ENCODE peak calls at places on chromosomes 5 and 9, in four cellular contexts. M is H7, L is aorta, U is mammary epithelial cell. O is an unnamed sample.

GRCh38 chr9:77156646-77157371 is 20.5 kb upstream of the VPS13A start:
- DNase-seq in L (no peak), M (no peak), U (no peak), O (no peak)

GRCh38 chr9:12094051-12094450 is 599.1 kb upstream of the TYRP1 start:
- DNase-seq in U (no peak), L (no peak), M (no peak), O (no peak)

GRCh38 chr9:22244141-22245011 is 202.2 kb upstream of the DMRTA1 start:
- DNase-seq in U (peak; percentile 58), M (peak; percentile 21), L (no peak), O (no peak)

GRCh38 chr5:39579750-39580149 is 155.0 kb upstream of the DAB2 start:
- DNase-seq in L (no peak), U (no peak), M (no peak), O (no peak)

GRCh38 chr9:129318121-129319075 is 140.3 kb upstream of the IER5L start:
- DNase-seq in L (peak; percentile 69), U (no peak), M (peak; percentile 20), O (no peak)

GRCh38 chr5:59685131-59685530 is 208.4 kb downstream of the PDE4D start:
- DNase-seq in L (no peak), M (no peak), U (no peak), O (no peak)

GRCh38 chr9:88818495-88819201 is 172.6 kb upstream of the S1PR3 start:
- DNase-seq in U (peak; percentile 51), L (no peak), M (peak; percentile 36), O (no peak)

GRCh38 chr9:87270241-87271234 is 227.1 kb upstream of the DAPK1 start:
- DNase-seq in L (no peak), U (no peak), M (peak; percentile 28), O (no peak)

GRCh38 chr5:141532726-141533125 is 43.8 kb downstream of the PCDHGC5 start:
- DNase-seq in U (no peak), L (no peak), M (no peak), O (no peak)

GRCh38 chr5:25573691-25574090 is 928.9 kb upstream of the CDH10 start:
- DNase-seq in M (peak; percentile 2), U (no peak), L (no peak), O (no peak)

GRCh38 chr5:127801751-127802476 is 98.7 kb downstream of the CCDC192 start:
- DNase-seq in U (no peak), M (no peak), L (no peak), O (no peak)

GRCh38 chr9:99430301-99430700 is 208.2 kb downstream of the SEC61B start:
- DNase-seq in M (no peak), L (no peak), U (peak; percentile 38), O (no peak)

GRCh38 chr9:131477367-131477766 is 25.4 kb upstream of the POMT1 start:
- DNase-seq in M (no peak), L (no peak), U (no peak), O (no peak)

GRCh38 chr5:168430303-168430702 is 56.0 kb upstream of the RARS1 start:
- DNase-seq in U (no peak), L (no peak), M (no peak), O (no peak)

GRCh38 chr9:72979405-72980100 is 26.7 kb upstream of the ALDH1A1 start:
- DNase-seq in L (no peak), M (no peak), U (peak; percentile 56), O (no peak)

GRCh38 chr5:92909545-92909962 is 671.5 kb downstream of the NR2F1-AS1 start:
- DNase-seq in U (no peak), M (peak; percentile 2), L (no peak), O (no peak)

GRCh38 chr9:71725590-71726338 is 42.5 kb downstream of the CEMIP2 start:
- DNase-seq in U (peak; percentile 96), L (no peak), M (no peak), O (peak; percentile 65)

GRCh38 chr5:40436535-40437237 is 243.0 kb upstream of the PTGER4 start:
- DNase-seq in U (no peak), M (no peak), L (no peak), O (no peak)

GRCh38 chr5:148635321-148636083 is 18.8 kb downstream of the HTR4 start:
- DNase-seq in M (no peak), U (no peak), L (no peak), O (no peak)

GRCh38 chr9:137657606-137658005 is 38.8 kb downstream of the EHMT1 start:
- DNase-seq in U (no peak), M (no peak), L (no peak), O (no peak)

GRCh38 chr9:134205636-134206316 is 41.4 kb upstream of the RNU6ATAC start:
- DNase-seq in U (no peak), M (peak; percentile 37), L (peak; percentile 81), O (no peak)

GRCh38 chr5:131491749-131492148 is 143.3 kb downstream of the RAPGEF6 start:
- DNase-seq in U (no peak), L (no peak), M (no peak), O (no peak)

GRCh38 chr9:84411647-84412267 is 71.2 kb upstream of the SLC28A3 start:
- DNase-seq in L (no peak), U (no peak), M (no peak), O (no peak)

GRCh38 chr9:3043369-3043768 is 199.5 kb upstream of the PUM3 start:
- DNase-seq in L (no peak), M (no peak), U (no peak), O (no peak)

GRCh38 chr9:132516911-132517310 is 65.5 kb upstream of the BARHL1 start:
- DNase-seq in M (peak; percentile 72), L (no peak), U (no peak), O (no peak)

GRCh38 chr9:72951043-72951442 is 1.8 kb downstream of the ALDH1A1 start:
- DNase-seq in U (no peak), M (no peak), L (no peak), O (no peak)

GRCh38 chr9:8958358-8958757 is 1158.8 kb upstream of the DMAC1 start:
- DNase-seq in L (no peak), M (no peak), U (no peak), O (no peak)

GRCh38 chr5:135950611-135951010 is 4.2 kb downstream of the LECT2 start:
- DNase-seq in L (no peak), M (no peak), U (no peak), O (no peak)

GRCh38 chr5:142839711-142840441 is 69.7 kb downstream of the ARHGAP26 start:
- DNase-seq in U (no peak), M (no peak), L (peak; percentile 83), O (no peak)

GRCh38 chr9:129489838-129490582 is 130.9 kb downstream of the C9orf50 start:
- DNase-seq in M (peak; percentile 57), L (no peak), U (no peak), O (no peak)

GRCh38 chr5:5770825-5771224 is 348.3 kb downstream of the ICE1 start:
- DNase-seq in M (no peak), L (no peak), U (no peak), O (no peak)

GRCh38 chr5:4651811-4652565 is 488.1 kb upstream of the ADAMTS16 start:
- DNase-seq in U (no peak), L (no peak), M (no peak), O (no peak)

GRCh38 chr5:85010014-85010562 is 625.4 kb upstream of the EDIL3 start:
- DNase-seq in M (no peak), L (no peak), U (no peak), O (no peak)

GRCh38 chr9:127566351-127567001 is 45.6 kb upstream of the STXBP1 start:
- DNase-seq in U (peak; percentile 65), L (no peak), M (peak; percentile 67), O (no peak)

GRCh38 chr9:120480707-120481106 is 99.3 kb downstream of the CDK5RAP2 start:
- DNase-seq in L (no peak), U (peak; percentile 26), M (no peak), O (no peak)

O was measured in RWPE2.